ENCODE peak calls at places on chromosome 7, in four cellular contexts. A is GM12878, T is IMR-90, R is K562. O is an unnamed sample.

GRCh38 chr7:158272509-158273137 is 315.0 kb downstream of the PTPRN2 start:
- DNase-seq in A (no peak), R (no peak), T (no peak), O (no peak)

GRCh38 chr7:138478499-138478908 is 18.4 kb downstream of the TRIM24 start:
- DNase-seq in T (no peak), R (no peak), A (peak), O (no peak)

GRCh38 chr7:55534916-55535636 is 37.2 kb downstream of the VOPP1 start:
- DNase-seq in R (no peak), T (no peak), A (no peak), O (no peak)

GRCh38 chr7:154759989-154760388 is 242.9 kb downstream of the PAXIP1 start:
- DNase-seq in R (no peak), A (no peak), T (no peak), O (no peak)

GRCh38 chr7:117171106-117171505 is 151.8 kb downstream of the WNT2 start:
- DNase-seq in A (no peak), T (no peak), R (no peak), O (no peak)

GRCh38 chr7:15143936-15144335 is 241.4 kb upstream of the DGKB start:
- DNase-seq in R (no peak), T (no peak), A (no peak), O (no peak)

GRCh38 chr7:146665023-146665422 is 548.4 kb downstream of the CNTNAP2 start:
- DNase-seq in R (no peak), T (no peak), A (no peak), O (no peak)

GRCh38 chr7:22952306-22953011 is 61.5 kb downstream of the HYCC1 start:
- DNase-seq in A (no peak), T (no peak), R (no peak), O (no peak)

GRCh38 chr7:158829021-158829341 is 328 bp downstream of the ESYT2 start:
- DNase-seq in T (peak), R (no peak), A (no peak), O (no peak)

GRCh38 chr7:98555403-98555802 is 61.7 kb upstream of the NPTX2 start:
- DNase-seq in T (no peak), R (no peak), A (no peak), O (no peak)

GRCh38 chr7:147432068-147432467 is 1158.5 kb upstream of the C7orf33 start:
- DNase-seq in A (no peak), T (peak), R (no peak), O (no peak)

GRCh38 chr7:129918922-129919321 is 33.8 kb downstream of the UBE2H start:
- DNase-seq in R (no peak), A (no peak), T (no peak), O (no peak)

GRCh38 chr7:24728503-24729364 is 28.5 kb downstream of the GSDME start:
- DNase-seq in A (no peak), T (peak), R (no peak), O (no peak)

GRCh38 chr7:66043681-66044497 is 31.7 kb upstream of the ASL start:
- DNase-seq in R (no peak), T (no peak), A (no peak), O (no peak)

GRCh38 chr7:155216475-155217272 is 81.0 kb upstream of the INSIG1 start:
- DNase-seq in R (peak), T (peak), A (no peak), O (no peak)

GRCh38 chr7:126472825-126473224 is 779.9 kb downstream of the GRM8 start:
- DNase-seq in R (no peak), T (no peak), A (no peak), O (no peak)

GRCh38 chr7:80273327-80273726 is 138.7 kb downstream of the GNAI1 start:
- DNase-seq in A (no peak), T (peak), R (no peak), O (no peak)

GRCh38 chr7:92785923-92786322 is 50.5 kb downstream of the CDK6 start:
- DNase-seq in R (no peak), A (no peak), T (peak), O (no peak)

GRCh38 chr7:74173074-74173473 is 1.1 kb upstream of the EIF4H start:
- DNase-seq in T (no peak), A (no peak), R (no peak), O (no peak)

GRCh38 chr7:132830941-132831340 is 250.9 kb downstream of the CHCHD3 start:
- DNase-seq in A (no peak), T (no peak), R (no peak), O (no peak)

GRCh38 chr7:135160858-135161653 is 9.5 kb downstream of the CYREN start:
- DNase-seq in T (peak), A (no peak), R (peak), O (no peak)

GRCh38 chr7:1696671-1697498 is 26.8 kb downstream of the ELFN1 start:
- DNase-seq in T (no peak), A (no peak), R (no peak), O (no peak)

GRCh38 chr7:26620352-26620751 is 244.0 kb downstream of the SKAP2 start:
- DNase-seq in R (peak), A (no peak), T (no peak), O (peak)

GRCh38 chr7:13953368-13953767 is 36.1 kb downstream of the ETV1 start:
- DNase-seq in R (no peak), T (no peak), A (no peak), O (no peak)

GRCh38 chr7:88101769-88102168 is 118.1 kb downstream of the SRI start:
- DNase-seq in A (no peak), T (no peak), R (no peak), O (no peak)
- TF ChIP-seq CHD1 in A (no peak), T (no peak), R (no peak), O (no peak)

DNA sequence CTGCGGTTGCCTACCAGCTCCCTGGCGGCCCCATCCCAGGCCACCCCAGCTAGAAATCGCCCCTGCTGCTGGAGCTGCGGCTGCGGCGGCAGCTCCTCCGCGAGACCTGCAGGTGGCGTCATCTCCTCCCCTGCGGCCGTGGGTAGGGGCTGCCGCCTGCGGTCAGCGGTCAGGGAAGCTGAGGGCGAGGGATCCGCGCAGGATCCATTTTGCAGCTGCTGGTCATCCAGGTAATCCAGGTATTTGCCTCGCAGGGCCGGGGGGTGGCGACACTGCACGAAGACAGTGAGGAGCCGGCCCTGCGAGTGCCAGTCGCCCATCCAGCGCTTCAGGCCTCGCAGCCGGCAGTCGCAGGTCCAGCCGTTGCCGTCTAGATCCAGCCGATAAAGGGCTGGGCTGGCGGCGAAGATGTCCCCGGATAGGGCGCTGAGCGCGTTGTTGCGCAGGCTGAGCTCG is 1.5 kb downstream of the TRIL start:
- DNase-seq in R (no peak), A (no peak), T (peak), O (no peak)
- TF ChIP-seq CHD1 in R (no peak), A (no peak), T (no peak), O (no peak)

DNA sequence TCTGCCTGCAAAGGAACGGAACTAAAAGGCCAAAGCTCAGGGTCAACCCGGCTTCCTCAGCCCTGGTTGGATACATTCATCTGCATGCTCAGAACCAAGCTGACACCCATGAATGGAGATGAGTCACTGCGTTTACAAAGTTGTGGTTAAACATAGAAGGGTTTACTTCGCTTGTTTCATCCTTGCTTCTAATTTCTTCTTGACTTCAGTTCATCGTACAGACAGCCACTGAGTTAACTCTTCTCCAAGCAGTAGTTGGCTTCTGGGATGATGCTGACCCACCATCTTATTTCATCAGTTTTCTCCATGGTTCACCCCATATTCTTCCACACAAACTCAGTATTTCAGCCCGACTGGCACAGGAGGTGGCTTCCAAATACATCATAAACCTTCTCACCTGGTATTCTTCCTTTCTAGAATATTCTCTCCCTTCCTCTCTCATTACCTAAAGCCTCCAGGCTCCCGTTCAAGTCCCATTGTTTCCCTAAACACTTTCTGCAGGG is 166.3 kb upstream of the RNF32 start:
- DNase-seq in R (no peak), T (peak), A (peak), O (no peak)
- TF ChIP-seq CHD1 in R (no peak), T (no peak), A (no peak), O (no peak)

DNA sequence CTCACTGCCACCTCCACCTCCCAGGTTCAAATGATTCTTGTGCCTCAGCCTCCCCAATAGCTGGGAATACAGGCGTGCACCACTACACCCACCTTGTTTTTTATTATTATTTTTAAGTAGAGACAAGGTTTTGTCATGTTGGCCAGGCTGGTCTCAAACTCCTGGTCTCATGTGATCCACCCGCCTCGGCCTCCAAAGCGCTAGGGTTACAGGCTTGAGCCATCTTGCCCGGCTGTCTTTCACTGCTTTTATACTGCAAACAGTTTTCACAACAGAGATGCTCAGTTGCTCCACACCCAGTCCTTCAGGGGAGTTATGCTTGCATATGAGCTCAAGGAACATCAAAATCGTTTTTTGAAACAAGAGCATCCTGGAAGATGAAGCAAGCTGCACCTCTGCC is 1.3 kb upstream of the PRR15 start:
- DNase-seq in T (no peak), R (no peak), A (no peak), O (no peak)
- TF ChIP-seq CHD1 in T (no peak), R (no peak), A (no peak), O (no peak)

DNA sequence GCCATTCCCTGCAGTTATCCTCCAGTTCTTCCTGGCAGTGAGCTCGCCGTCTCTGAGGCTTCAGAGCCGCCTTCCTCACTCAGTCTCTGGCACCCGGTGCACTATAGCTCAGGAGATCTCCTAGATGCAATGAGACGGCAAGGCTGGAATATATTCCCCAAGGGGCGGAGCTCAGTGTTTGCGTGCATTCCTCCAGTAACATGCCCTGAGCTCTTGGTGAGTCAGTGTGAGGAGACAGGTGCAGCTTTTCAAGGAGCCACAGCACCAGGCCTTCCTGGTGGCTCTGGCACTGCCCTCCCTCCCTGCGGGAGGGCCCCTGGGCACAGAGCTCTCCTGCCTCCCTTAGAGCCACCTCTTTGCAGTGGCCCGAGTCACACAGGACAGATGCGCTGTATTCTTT is 512.6 kb upstream of the FOXK1 start:
- DNase-seq in A (no peak), R (no peak), T (no peak), O (no peak)
- TF ChIP-seq CHD1 in A (no peak), R (no peak), T (no peak), O (no peak)

DNA sequence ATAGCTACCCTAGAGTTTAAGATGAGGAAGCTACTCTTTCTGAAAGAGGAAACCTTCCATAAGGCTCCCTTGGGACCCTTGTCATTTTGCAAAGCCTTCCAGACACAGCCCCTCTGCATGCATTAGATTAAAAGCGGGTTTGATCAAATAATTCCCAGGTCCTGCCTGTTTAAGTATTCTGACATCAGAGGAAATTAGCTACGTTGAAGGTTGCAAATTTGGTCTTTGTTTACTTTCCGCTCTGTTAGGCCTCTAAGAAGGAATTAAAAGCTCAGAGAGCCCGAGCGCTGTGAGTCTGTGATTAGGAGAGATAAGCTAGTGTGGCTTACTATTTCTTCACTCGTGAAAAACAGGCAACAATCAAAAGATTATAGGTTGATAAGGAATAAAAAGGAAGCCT is 1.4 kb upstream of the THSD7A start:
- DNase-seq in R (no peak), A (no peak), T (no peak), O (no peak)
- TF ChIP-seq CHD1 in R (no peak), A (no peak), T (no peak), O (no peak)